ENCODE peak calls at places on chromosomes 12 and 14, in nine cellular contexts. One of them, this sample, is unnamed.

GRCh38 chr12:22687677-22688076 is 62.7 kb downstream of the ETNK1 start:
- DNase-seq in T-helper 17 cell: no peak
- DNase-seq in H4: peak
- DNase-seq in hypothalamus: no peak
- DNase-seq in T-helper 1 cell: peak
- DNase-seq in BJ: peak
- DNase-seq in RPMI7951: peak
- DNase-seq in stimulated activated CD4-positive, alpha-beta T cell treated with anti-CD3 and anti-CD28 coated beads, Interleukin-15, amount 100 ng/mL, for 1 hour: no peak
- DNase-seq in sigmoid colon: no peak
- DNase-seq in this sample: no peak

GRCh38 chr12:110373025-110373876 is 30.3 kb downstream of the ANAPC7 start:
- DNase-seq in H4: no peak
- DNase-seq in RPMI7951: no peak
- DNase-seq in hypothalamus: no peak
- DNase-seq in sigmoid colon: peak
- DNase-seq in BJ: no peak
- DNase-seq in T-helper 17 cell: no peak
- DNase-seq in T-helper 1 cell: no peak
- DNase-seq in stimulated activated CD4-positive, alpha-beta T cell treated with anti-CD3 and anti-CD28 coated beads, Interleukin-15, amount 100 ng/mL, for 1 hour: no peak
- DNase-seq in this sample: peak

GRCh38 chr12:48352157-48352775 is 1.5 kb upstream of the ZNF641 start:
- DNase-seq in sigmoid colon: no peak
- DNase-seq in H4: no peak
- DNase-seq in T-helper 17 cell: no peak
- DNase-seq in stimulated activated CD4-positive, alpha-beta T cell treated with anti-CD3 and anti-CD28 coated beads, Interleukin-15, amount 100 ng/mL, for 1 hour: no peak
- DNase-seq in RPMI7951: no peak
- DNase-seq in hypothalamus: no peak
- DNase-seq in BJ: no peak
- DNase-seq in T-helper 1 cell: no peak
- DNase-seq in this sample: no peak

GRCh38 chr14:69483765-69484443 is 624 bp upstream of the PLEKHD1 start:
- DNase-seq in RPMI7951: no peak
- DNase-seq in sigmoid colon: no peak
- DNase-seq in H4: no peak
- DNase-seq in T-helper 17 cell: no peak
- DNase-seq in BJ: no peak
- DNase-seq in stimulated activated CD4-positive, alpha-beta T cell treated with anti-CD3 and anti-CD28 coated beads, Interleukin-15, amount 100 ng/mL, for 1 hour: no peak
- DNase-seq in hypothalamus: no peak
- DNase-seq in T-helper 1 cell: no peak
- DNase-seq in this sample: no peak

GRCh38 chr12:95646781-95647184 is 95.5 kb upstream of the USP44 start:
- DNase-seq in sigmoid colon: no peak
- DNase-seq in hypothalamus: no peak
- DNase-seq in H4: no peak
- DNase-seq in stimulated activated CD4-positive, alpha-beta T cell treated with anti-CD3 and anti-CD28 coated beads, Interleukin-15, amount 100 ng/mL, for 1 hour: no peak
- DNase-seq in RPMI7951: peak
- DNase-seq in BJ: peak
- DNase-seq in T-helper 17 cell: no peak
- DNase-seq in T-helper 1 cell: no peak
- DNase-seq in this sample: no peak

GRCh38 chr12:89393551-89394121 is 41.3 kb upstream of the DUSP6 start:
- DNase-seq in RPMI7951: no peak
- DNase-seq in stimulated activated CD4-positive, alpha-beta T cell treated with anti-CD3 and anti-CD28 coated beads, Interleukin-15, amount 100 ng/mL, for 1 hour: no peak
- DNase-seq in sigmoid colon: no peak
- DNase-seq in BJ: no peak
- DNase-seq in T-helper 1 cell: no peak
- DNase-seq in H4: no peak
- DNase-seq in hypothalamus: no peak
- DNase-seq in T-helper 17 cell: no peak
- DNase-seq in this sample: no peak

GRCh38 chr12:120199025-120199424 is 1.9 kb downstream of the RPLP0 start:
- DNase-seq in stimulated activated CD4-positive, alpha-beta T cell treated with anti-CD3 and anti-CD28 coated beads, Interleukin-15, amount 100 ng/mL, for 1 hour: no peak
- DNase-seq in sigmoid colon: no peak
- DNase-seq in RPMI7951: no peak
- DNase-seq in T-helper 1 cell: no peak
- DNase-seq in H4: no peak
- DNase-seq in hypothalamus: no peak
- DNase-seq in T-helper 17 cell: no peak
- DNase-seq in BJ: no peak
- DNase-seq in this sample: no peak

GRCh38 chr12:3381059-3382047 is 109.7 kb upstream of the PRMT8 start:
- DNase-seq in H4: no peak
- DNase-seq in RPMI7951: peak
- DNase-seq in BJ: no peak
- DNase-seq in stimulated activated CD4-positive, alpha-beta T cell treated with anti-CD3 and anti-CD28 coated beads, Interleukin-15, amount 100 ng/mL, for 1 hour: no peak
- DNase-seq in T-helper 17 cell: no peak
- DNase-seq in hypothalamus: no peak
- DNase-seq in sigmoid colon: peak
- DNase-seq in T-helper 1 cell: no peak
- DNase-seq in this sample: no peak

GRCh38 chr12:80187660-80188090 is 88.3 kb downstream of the OTOGL start:
- DNase-seq in stimulated activated CD4-positive, alpha-beta T cell treated with anti-CD3 and anti-CD28 coated beads, Interleukin-15, amount 100 ng/mL, for 1 hour: no peak
- DNase-seq in hypothalamus: no peak
- DNase-seq in BJ: no peak
- DNase-seq in T-helper 1 cell: peak
- DNase-seq in RPMI7951: peak
- DNase-seq in H4: peak
- DNase-seq in T-helper 17 cell: no peak
- DNase-seq in sigmoid colon: no peak
- DNase-seq in this sample: peak

GRCh38 chr12:112908548-112908947 is 1.8 kb downstream of the OAS1 start:
- DNase-seq in RPMI7951: no peak
- DNase-seq in T-helper 17 cell: no peak
- DNase-seq in sigmoid colon: no peak
- DNase-seq in T-helper 1 cell: no peak
- DNase-seq in H4: no peak
- DNase-seq in stimulated activated CD4-positive, alpha-beta T cell treated with anti-CD3 and anti-CD28 coated beads, Interleukin-15, amount 100 ng/mL, for 1 hour: no peak
- DNase-seq in hypothalamus: no peak
- DNase-seq in BJ: no peak
- DNase-seq in this sample: no peak

GRCh38 chr14:54627718-54628345 is 60.9 kb downstream of the SAMD4A start:
- DNase-seq in BJ: no peak
- DNase-seq in sigmoid colon: no peak
- DNase-seq in RPMI7951: peak
- DNase-seq in T-helper 1 cell: peak
- DNase-seq in T-helper 17 cell: no peak
- DNase-seq in stimulated activated CD4-positive, alpha-beta T cell treated with anti-CD3 and anti-CD28 coated beads, Interleukin-15, amount 100 ng/mL, for 1 hour: no peak
- DNase-seq in H4: no peak
- DNase-seq in hypothalamus: no peak
- DNase-seq in this sample: no peak

GRCh38 chr12:128069359-128069997 is 197.5 kb upstream of the TMEM132C start:
- DNase-seq in sigmoid colon: no peak
- DNase-seq in T-helper 1 cell: peak
- DNase-seq in RPMI7951: peak
- DNase-seq in hypothalamus: peak
- DNase-seq in T-helper 17 cell: no peak
- DNase-seq in stimulated activated CD4-positive, alpha-beta T cell treated with anti-CD3 and anti-CD28 coated beads, Interleukin-15, amount 100 ng/mL, for 1 hour: no peak
- DNase-seq in BJ: peak
- DNase-seq in H4: peak
- DNase-seq in this sample: peak

GRCh38 chr14:103260629-103261124 is 73.4 kb upstream of the EIF5 start:
- DNase-seq in BJ: no peak
- DNase-seq in T-helper 17 cell: no peak
- DNase-seq in RPMI7951: peak
- DNase-seq in stimulated activated CD4-positive, alpha-beta T cell treated with anti-CD3 and anti-CD28 coated beads, Interleukin-15, amount 100 ng/mL, for 1 hour: no peak
- DNase-seq in T-helper 1 cell: no peak
- DNase-seq in hypothalamus: no peak
- DNase-seq in H4: peak
- DNase-seq in sigmoid colon: peak
- DNase-seq in this sample: peak

GRCh38 chr12:98591209-98591608 is 2.3 kb upstream of the SLC25A3 start:
- DNase-seq in H4: no peak
- DNase-seq in T-helper 17 cell: no peak
- DNase-seq in hypothalamus: no peak
- DNase-seq in T-helper 1 cell: peak
- DNase-seq in BJ: no peak
- DNase-seq in sigmoid colon: no peak
- DNase-seq in stimulated activated CD4-positive, alpha-beta T cell treated with anti-CD3 and anti-CD28 coated beads, Interleukin-15, amount 100 ng/mL, for 1 hour: no peak
- DNase-seq in RPMI7951: no peak
- DNase-seq in this sample: no peak

GRCh38 chr12:130258863-130259262 is 78.8 kb upstream of the PIWIL1 start:
- DNase-seq in T-helper 1 cell: no peak
- DNase-seq in stimulated activated CD4-positive, alpha-beta T cell treated with anti-CD3 and anti-CD28 coated beads, Interleukin-15, amount 100 ng/mL, for 1 hour: no peak
- DNase-seq in T-helper 17 cell: no peak
- DNase-seq in hypothalamus: no peak
- DNase-seq in BJ: no peak
- DNase-seq in sigmoid colon: no peak
- DNase-seq in H4: no peak
- DNase-seq in RPMI7951: no peak
- DNase-seq in this sample: no peak

GRCh38 chr12:88805692-88806091 is 225.4 kb upstream of the KITLG start:
- DNase-seq in H4: no peak
- DNase-seq in BJ: no peak
- DNase-seq in T-helper 1 cell: no peak
- DNase-seq in hypothalamus: no peak
- DNase-seq in RPMI7951: peak
- DNase-seq in sigmoid colon: no peak
- DNase-seq in stimulated activated CD4-positive, alpha-beta T cell treated with anti-CD3 and anti-CD28 coated beads, Interleukin-15, amount 100 ng/mL, for 1 hour: no peak
- DNase-seq in T-helper 17 cell: no peak
- DNase-seq in this sample: no peak

GRCh38 chr12:124147579-124147978 is 147.3 kb upstream of the RFLNA start:
- DNase-seq in sigmoid colon: no peak
- DNase-seq in BJ: no peak
- DNase-seq in RPMI7951: no peak
- DNase-seq in H4: no peak
- DNase-seq in hypothalamus: no peak
- DNase-seq in stimulated activated CD4-positive, alpha-beta T cell treated with anti-CD3 and anti-CD28 coated beads, Interleukin-15, amount 100 ng/mL, for 1 hour: no peak
- DNase-seq in T-helper 1 cell: no peak
- DNase-seq in T-helper 17 cell: no peak
- DNase-seq in this sample: no peak

GRCh38 chr14:81436296-81437138 is 36.4 kb upstream of the STON2 start:
- DNase-seq in stimulated activated CD4-positive, alpha-beta T cell treated with anti-CD3 and anti-CD28 coated beads, Interleukin-15, amount 100 ng/mL, for 1 hour: no peak
- DNase-seq in T-helper 17 cell: no peak
- DNase-seq in T-helper 1 cell: peak
- DNase-seq in hypothalamus: peak
- DNase-seq in sigmoid colon: peak
- DNase-seq in BJ: no peak
- DNase-seq in H4: peak
- DNase-seq in RPMI7951: peak
- DNase-seq in this sample: peak

GRCh38 chr12:121010860-121011259 is 5.4 kb downstream of the C12orf43 start:
- DNase-seq in H4: no peak
- DNase-seq in BJ: no peak
- DNase-seq in sigmoid colon: no peak
- DNase-seq in stimulated activated CD4-positive, alpha-beta T cell treated with anti-CD3 and anti-CD28 coated beads, Interleukin-15, amount 100 ng/mL, for 1 hour: no peak
- DNase-seq in RPMI7951: no peak
- DNase-seq in T-helper 17 cell: no peak
- DNase-seq in T-helper 1 cell: no peak
- DNase-seq in hypothalamus: no peak
- DNase-seq in this sample: no peak

GRCh38 chr12:112381421-112381897 is 772 bp downstream of the HECTD4 start:
- DNase-seq in sigmoid colon: no peak
- DNase-seq in H4: no peak
- DNase-seq in T-helper 1 cell: peak
- DNase-seq in hypothalamus: no peak
- DNase-seq in stimulated activated CD4-positive, alpha-beta T cell treated with anti-CD3 and anti-CD28 coated beads, Interleukin-15, amount 100 ng/mL, for 1 hour: no peak
- DNase-seq in BJ: no peak
- DNase-seq in T-helper 17 cell: peak
- DNase-seq in RPMI7951: peak
- DNase-seq in this sample: no peak

GRCh38 chr14:74348241-74348734 is at the start of gene VRTN:
- DNase-seq in T-helper 17 cell: no peak
- DNase-seq in BJ: no peak
- DNase-seq in stimulated activated CD4-positive, alpha-beta T cell treated with anti-CD3 and anti-CD28 coated beads, Interleukin-15, amount 100 ng/mL, for 1 hour: no peak
- DNase-seq in sigmoid colon: peak
- DNase-seq in hypothalamus: no peak
- DNase-seq in T-helper 1 cell: no peak
- DNase-seq in RPMI7951: no peak
- DNase-seq in H4: no peak
- DNase-seq in this sample: no peak

GRCh38 chr12:88627501-88627900 is 47.2 kb upstream of the KITLG start:
- DNase-seq in T-helper 17 cell: no peak
- DNase-seq in T-helper 1 cell: no peak
- DNase-seq in H4: no peak
- DNase-seq in BJ: no peak
- DNase-seq in hypothalamus: no peak
- DNase-seq in sigmoid colon: no peak
- DNase-seq in stimulated activated CD4-positive, alpha-beta T cell treated with anti-CD3 and anti-CD28 coated beads, Interleukin-15, amount 100 ng/mL, for 1 hour: no peak
- DNase-seq in RPMI7951: no peak
- DNase-seq in this sample: no peak

GRCh38 chr12:51942501-51943000 is 8.9 kb upstream of the ACVR1B start:
- DNase-seq in stimulated activated CD4-positive, alpha-beta T cell treated with anti-CD3 and anti-CD28 coated beads, Interleukin-15, amount 100 ng/mL, for 1 hour: no peak
- DNase-seq in H4: no peak
- DNase-seq in hypothalamus: no peak
- DNase-seq in T-helper 17 cell: no peak
- DNase-seq in T-helper 1 cell: no peak
- DNase-seq in BJ: no peak
- DNase-seq in RPMI7951: no peak
- DNase-seq in sigmoid colon: no peak
- DNase-seq in this sample: no peak

GRCh38 chr12:104455594-104456416 is 943 bp upstream of the CHST11 start:
- DNase-seq in stimulated activated CD4-positive, alpha-beta T cell treated with anti-CD3 and anti-CD28 coated beads, Interleukin-15, amount 100 ng/mL, for 1 hour: no peak
- DNase-seq in H4: no peak
- DNase-seq in BJ: no peak
- DNase-seq in RPMI7951: no peak
- DNase-seq in T-helper 17 cell: no peak
- DNase-seq in sigmoid colon: no peak
- DNase-seq in hypothalamus: no peak
- DNase-seq in T-helper 1 cell: no peak
- DNase-seq in this sample: no peak

GRCh38 chr14:64912256-64912655 is 2.0 kb upstream of the CHURC1 start:
- DNase-seq in hypothalamus: no peak
- DNase-seq in T-helper 1 cell: no peak
- DNase-seq in sigmoid colon: no peak
- DNase-seq in BJ: no peak
- DNase-seq in stimulated activated CD4-positive, alpha-beta T cell treated with anti-CD3 and anti-CD28 coated beads, Interleukin-15, amount 100 ng/mL, for 1 hour: no peak
- DNase-seq in T-helper 17 cell: no peak
- DNase-seq in H4: no peak
- DNase-seq in RPMI7951: no peak
- DNase-seq in this sample: no peak

GRCh38 chr14:41558527-41558926 is 48.1 kb upstream of the LRFN5 start:
- DNase-seq in hypothalamus: no peak
- DNase-seq in T-helper 1 cell: no peak
- DNase-seq in T-helper 17 cell: no peak
- DNase-seq in H4: no peak
- DNase-seq in sigmoid colon: no peak
- DNase-seq in RPMI7951: no peak
- DNase-seq in BJ: no peak
- DNase-seq in stimulated activated CD4-positive, alpha-beta T cell treated with anti-CD3 and anti-CD28 coated beads, Interleukin-15, amount 100 ng/mL, for 1 hour: no peak
- DNase-seq in this sample: peak

GRCh38 chr14:63134801-63135200 is 69.4 kb upstream of the RHOJ start:
- DNase-seq in RPMI7951: peak
- DNase-seq in hypothalamus: no peak
- DNase-seq in stimulated activated CD4-positive, alpha-beta T cell treated with anti-CD3 and anti-CD28 coated beads, Interleukin-15, amount 100 ng/mL, for 1 hour: no peak
- DNase-seq in T-helper 17 cell: no peak
- DNase-seq in BJ: no peak
- DNase-seq in T-helper 1 cell: no peak
- DNase-seq in H4: peak
- DNase-seq in sigmoid colon: no peak
- DNase-seq in this sample: peak

GRCh38 chr12:26369588-26369987 is 174.2 kb downstream of the SSPN start:
- DNase-seq in T-helper 17 cell: no peak
- DNase-seq in sigmoid colon: no peak
- DNase-seq in T-helper 1 cell: no peak
- DNase-seq in stimulated activated CD4-positive, alpha-beta T cell treated with anti-CD3 and anti-CD28 coated beads, Interleukin-15, amount 100 ng/mL, for 1 hour: no peak
- DNase-seq in RPMI7951: peak
- DNase-seq in H4: peak
- DNase-seq in BJ: peak
- DNase-seq in hypothalamus: no peak
- DNase-seq in this sample: no peak

GRCh38 chr14:88872976-88873375 is 48.5 kb downstream of the TTC8 start:
- DNase-seq in stimulated activated CD4-positive, alpha-beta T cell treated with anti-CD3 and anti-CD28 coated beads, Interleukin-15, amount 100 ng/mL, for 1 hour: no peak
- DNase-seq in T-helper 17 cell: no peak
- DNase-seq in RPMI7951: peak
- DNase-seq in hypothalamus: no peak
- DNase-seq in BJ: no peak
- DNase-seq in sigmoid colon: no peak
- DNase-seq in H4: no peak
- DNase-seq in T-helper 1 cell: no peak
- DNase-seq in this sample: no peak

GRCh38 chr12:27971606-27972005 is 927 bp downstream of the PTHLH start:
- DNase-seq in BJ: no peak
- DNase-seq in stimulated activated CD4-positive, alpha-beta T cell treated with anti-CD3 and anti-CD28 coated beads, Interleukin-15, amount 100 ng/mL, for 1 hour: no peak
- DNase-seq in T-helper 1 cell: no peak
- DNase-seq in T-helper 17 cell: no peak
- DNase-seq in RPMI7951: no peak
- DNase-seq in sigmoid colon: no peak
- DNase-seq in hypothalamus: no peak
- DNase-seq in H4: no peak
- DNase-seq in this sample: no peak

GRCh38 chr12:108633081-108633533 is 587 bp downstream of the SELPLG start:
- DNase-seq in sigmoid colon: peak
- DNase-seq in RPMI7951: no peak
- DNase-seq in hypothalamus: no peak
- DNase-seq in BJ: no peak
- DNase-seq in T-helper 17 cell: no peak
- DNase-seq in T-helper 1 cell: no peak
- DNase-seq in stimulated activated CD4-positive, alpha-beta T cell treated with anti-CD3 and anti-CD28 coated beads, Interleukin-15, amount 100 ng/mL, for 1 hour: no peak
- DNase-seq in H4: no peak
- DNase-seq in this sample: no peak

This sample was measured in NCI-H1694.